ENCODE peak calls at places on chromosome 1, in eight cellular contexts. K is erythroblast, Q is HTR-8/SVneo, M is NCI-H460, P is Kasumi-1, A is KBM-7, W is endothelial cell of umbilical vein, X is left ventricle myocardium inferior. E is an unnamed sample.

GRCh38 chr1:6889875-6890480 is 104.7 kb downstream of the CAMTA1 start:
- DNase-seq in W (peak), A (peak), K (peak), Q (peak), M (peak), X (no peak), P (peak), E (peak)

GRCh38 chr1:185438936-185439335 is 121.9 kb upstream of the IVNS1ABP start:
- DNase-seq in K (no peak), X (no peak), M (no peak), A (peak), Q (no peak), W (no peak), P (no peak), E (no peak)

GRCh38 chr1:160325252-160325651 is 17.8 kb downstream of the COPA start:
- DNase-seq in X (no peak), K (no peak), A (no peak), M (no peak), Q (no peak), P (no peak), W (no peak), E (no peak)

GRCh38 chr1:56490619-56491018 is 88.7 kb downstream of the PLPP3 start:
- DNase-seq in X (no peak), Q (no peak), M (no peak), W (peak), P (no peak), A (no peak), K (no peak), E (no peak)

GRCh38 chr1:67590329-67590728 is 94.7 kb upstream of the GADD45A start:
- DNase-seq in Q (no peak), W (peak), K (no peak), A (peak), P (peak), M (no peak), X (no peak), E (no peak)

GRCh38 chr1:71986181-71986580 is 296.2 kb downstream of the NEGR1 start:
- DNase-seq in A (no peak), K (no peak), W (no peak), Q (no peak), M (no peak), P (no peak), X (no peak), E (no peak)

GRCh38 chr1:47596328-47596727 is 158.5 kb downstream of the FOXD2 start:
- DNase-seq in X (no peak), K (no peak), W (no peak), M (no peak), A (no peak), P (no peak), Q (no peak), E (no peak)

GRCh38 chr1:29379438-29380073 is 143.2 kb downstream of the PTPRU start:
- DNase-seq in M (peak), A (peak), W (peak), Q (no peak), X (no peak), K (peak), P (peak), E (no peak)

GRCh38 chr1:51750218-51750617 is 128.3 kb downstream of the NRDC start:
- DNase-seq in P (peak), A (peak), X (no peak), W (peak), M (no peak), K (no peak), Q (no peak), E (no peak)

GRCh38 chr1:225694151-225694603 is 41.3 kb upstream of the ENAH start:
- DNase-seq in M (no peak), W (peak), P (no peak), Q (no peak), A (peak), X (peak), K (peak), E (no peak)

GRCh38 chr1:111768023-111768422 is 12.3 kb downstream of the DDX20 start:
- DNase-seq in Q (no peak), W (no peak), A (no peak), M (no peak), X (no peak), K (no peak), P (no peak), E (no peak)

GRCh38 chr1:235821361-235821981 is 45.2 kb downstream of the LYST start:
- DNase-seq in Q (no peak), A (no peak), W (no peak), K (no peak), M (no peak), P (no peak), X (no peak), E (no peak)

GRCh38 chr1:87588445-87588844 is 259.8 kb downstream of the LMO4 start:
- DNase-seq in K (no peak), M (no peak), P (no peak), Q (no peak), X (no peak), A (no peak), W (no peak), E (no peak)

GRCh38 chr1:242139437-242139836 is 140.5 kb upstream of the MAP1LC3C start:
- DNase-seq in Q (no peak), P (peak), X (no peak), M (no peak), K (no peak), W (no peak), A (peak), E (peak)

GRCh38 chr1:20540281-20540680 is 12.1 kb upstream of the FAM43B start:
- DNase-seq in W (no peak), Q (no peak), K (no peak), M (no peak), A (no peak), X (no peak), P (no peak), E (no peak)

GRCh38 chr1:59520759-59521442 is 224.0 kb downstream of the FGGY start:
- DNase-seq in P (no peak), M (no peak), A (no peak), Q (no peak), K (no peak), X (no peak), W (peak), E (no peak)